ENCODE peak calls at places on chromosomes 2 and 18, in seven cellular contexts. Z, N, A, U, D, E and F are unnamed samples.

GRCh38 chr2:190404487-190404886 is 3.7 kb upstream of the MFSD6 start:
- DNase-seq in U (no peak), E (peak; percentile 82), Z (no peak), D (peak; percentile 42), N (no peak), A (no peak), F (no peak)

GRCh38 chr18:44876024-44876423 is 195.3 kb downstream of the SETBP1 start:
- DNase-seq in D (no peak), U (no peak), A (no peak), E (no peak), N (no peak), Z (no peak), F (no peak)

GRCh38 chr2:220280741-220281140 is 653.3 kb downstream of the SLC4A3 start:
- DNase-seq in A (no peak), U (no peak), Z (no peak), D (no peak), E (no peak), N (no peak), F (no peak)

GRCh38 chr2:9001229-9001628 is 2.3 kb downstream of the MBOAT2 start:
- DNase-seq in U (no peak), A (no peak), Z (peak; percentile 20), D (peak; percentile 37), E (peak; percentile 41), N (no peak), F (no peak)

GRCh38 chr2:117057021-117057420 is 757.5 kb upstream of the DDX18 start:
- DNase-seq in Z (no peak), U (no peak), A (no peak), D (no peak), E (no peak), N (no peak), F (no peak)

GRCh38 chr18:22865354-22866116 is 67.6 kb upstream of the RBBP8 start:
- DNase-seq in A (no peak), Z (no peak), N (no peak), U (no peak), E (no peak), D (no peak), F (no peak)

GRCh38 chr2:54371461-54372065 is 84.6 kb upstream of the SPTBN1 start:
- DNase-seq in A (no peak), E (no peak), N (no peak), D (no peak), Z (no peak), U (no peak), F (no peak)

GRCh38 chr2:222024934-222025890 is 273.6 kb downstream of the PAX3 start:
- DNase-seq in E (peak; percentile 30), N (no peak), D (peak; percentile 53), U (no peak), A (no peak), Z (peak; percentile 8), F (no peak)

GRCh38 chr18:55224086-55224625 is 264.9 kb upstream of the CCDC68 start:
- DNase-seq in N (no peak), A (no peak), Z (no peak), E (no peak), D (peak; percentile 28), U (no peak), F (no peak)

GRCh38 chr2:170940066-170940465 is 11.0 kb downstream of the GORASP2 start:
- DNase-seq in U (no peak), N (no peak), D (no peak), A (no peak), E (no peak), Z (no peak), F (no peak)

GRCh38 chr2:62467475-62468321 is 38.3 kb downstream of the TMEM17 start:
- DNase-seq in E (no peak), D (peak; percentile 82), N (no peak), U (no peak), Z (peak; percentile 25), A (no peak), F (no peak)

GRCh38 chr2:145753209-145753608 is 1233.3 kb upstream of the ZEB2 start:
- DNase-seq in Z (no peak), E (no peak), D (no peak), U (peak; percentile 18), N (no peak), A (no peak), F (no peak)

GRCh38 chr2:197209742-197210408 is 100.7 kb downstream of the ANKRD44 start:
- DNase-seq in N (no peak), Z (no peak), A (peak; percentile 49), E (peak; percentile 20), U (no peak), D (no peak), F (no peak)

GRCh38 chr2:88136817-88137216 is 9.0 kb upstream of the FABP1 start:
- DNase-seq in E (no peak), U (no peak), N (no peak), Z (no peak), A (no peak), D (no peak), F (no peak)

GRCh38 chr2:166092889-166093288 is 34.9 kb downstream of the SCN1A start:
- DNase-seq in E (no peak), Z (no peak), A (no peak), U (no peak), D (peak; percentile 65), N (no peak), F (no peak)

GRCh38 chr18:22977847-22978701 is 44.9 kb downstream of the RBBP8 start:
- DNase-seq in Z (peak; percentile 29), A (no peak), D (peak; percentile 84), U (no peak), E (no peak), N (no peak), F (no peak)

GRCh38 chr2:1584691-1585485 is 159.4 kb downstream of the PXDN start:
- DNase-seq in E (peak; percentile 5), A (no peak), U (no peak), N (no peak), Z (no peak), D (no peak), F (no peak)

GRCh38 chr2:143955416-143956075 is 564.4 kb downstream of the ZEB2 start:
- DNase-seq in U (no peak), Z (no peak), D (peak; percentile 79), N (no peak), A (no peak), E (no peak), F (no peak)

GRCh38 chr2:14292964-14293363 is 339.6 kb upstream of the LRATD1 start:
- DNase-seq in Z (no peak), E (no peak), A (no peak), N (no peak), D (no peak), U (no peak), F (no peak)

DNA sequence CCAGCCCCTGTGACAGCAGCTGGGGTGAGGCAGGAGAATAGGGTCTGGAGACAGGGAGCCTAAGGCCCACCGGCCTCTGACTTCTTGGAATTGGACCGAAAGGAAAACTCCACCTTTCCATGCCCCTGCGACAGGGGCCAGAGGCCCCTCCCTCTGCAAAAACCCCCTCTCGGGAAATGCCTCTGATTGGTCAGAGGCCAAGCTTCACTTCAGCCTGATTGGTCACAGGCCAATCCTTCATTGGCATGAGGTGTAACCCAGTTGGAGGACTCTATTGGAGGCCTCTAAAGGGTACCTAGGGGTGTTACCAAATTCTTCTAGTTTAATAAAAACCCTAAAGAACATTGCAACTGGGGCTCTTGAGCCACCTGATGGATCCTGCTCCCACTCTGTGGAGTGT is 5.7 kb upstream of the ACKR3 start:
- DNase-seq in A (no peak), D (no peak), N (no peak), E (no peak), Z (no peak), U (no peak), F (no peak)
- TF ChIP-seq CTCF in A (no peak), D (no peak), N (no peak), E (no peak), Z (no peak), U (no peak), F (no peak)

GRCh38 chr2:118823666-118824065 is 23.8 kb downstream of the EN1 start:
- DNase-seq in Z (no peak), U (no peak), D (no peak), A (no peak), E (no peak), N (no peak), F (no peak)

GRCh38 chr2:118817469-118817868 is 30.0 kb downstream of the EN1 start:
- DNase-seq in N (no peak), E (no peak), Z (no peak), U (no peak), A (no peak), D (no peak), F (no peak)

GRCh38 chr2:118826093-118826492 is 21.4 kb downstream of the EN1 start:
- DNase-seq in E (no peak), D (no peak), A (no peak), U (no peak), N (no peak), Z (no peak), F (no peak)

GRCh38 chr2:118822572-118822971 is 24.9 kb downstream of the EN1 start:
- DNase-seq in Z (no peak), E (no peak), U (no peak), A (no peak), N (no peak), D (no peak), F (no peak)

DNA sequence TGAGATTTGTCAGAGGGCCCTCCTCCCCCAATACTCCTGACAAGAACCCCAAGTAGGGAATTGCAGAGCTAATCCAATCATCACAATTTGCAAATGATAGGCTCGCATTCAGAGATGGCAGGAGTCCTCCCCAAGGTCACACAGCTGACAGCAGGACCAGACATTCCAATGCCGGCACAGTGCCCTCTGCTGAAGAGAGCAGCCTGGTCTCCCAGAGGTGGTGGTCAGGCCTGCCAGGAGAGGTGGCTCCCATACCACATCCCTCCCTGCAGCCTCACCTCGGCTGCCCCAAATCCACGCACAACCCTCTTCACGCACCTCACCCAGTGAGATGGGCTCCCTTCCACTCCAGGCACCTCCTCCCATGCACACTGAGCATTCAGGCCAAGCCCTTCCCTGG is 25.4 kb downstream of the EN1 start:
- DNase-seq in U (no peak), E (no peak), A (no peak), D (no peak), Z (no peak), N (no peak), F (no peak)
- TF ChIP-seq CTCF in U (no peak), E (no peak), A (no peak), D (no peak), Z (no peak), N (no peak), F (no peak)

GRCh38 chr2:15939854-15940660 is at the start of gene MYCN:
- DNase-seq in N (peak; percentile 90), D (peak; percentile 14), U (peak; percentile 88), Z (peak; percentile 44), E (peak; percentile 12), A (no peak), F (no peak)
- TF ChIP-seq CTCF in N (no peak), D (no peak), U (peak; percentile 24), Z (peak; percentile 88), E (peak; percentile 72), A (no peak), F (no peak)

DNA sequence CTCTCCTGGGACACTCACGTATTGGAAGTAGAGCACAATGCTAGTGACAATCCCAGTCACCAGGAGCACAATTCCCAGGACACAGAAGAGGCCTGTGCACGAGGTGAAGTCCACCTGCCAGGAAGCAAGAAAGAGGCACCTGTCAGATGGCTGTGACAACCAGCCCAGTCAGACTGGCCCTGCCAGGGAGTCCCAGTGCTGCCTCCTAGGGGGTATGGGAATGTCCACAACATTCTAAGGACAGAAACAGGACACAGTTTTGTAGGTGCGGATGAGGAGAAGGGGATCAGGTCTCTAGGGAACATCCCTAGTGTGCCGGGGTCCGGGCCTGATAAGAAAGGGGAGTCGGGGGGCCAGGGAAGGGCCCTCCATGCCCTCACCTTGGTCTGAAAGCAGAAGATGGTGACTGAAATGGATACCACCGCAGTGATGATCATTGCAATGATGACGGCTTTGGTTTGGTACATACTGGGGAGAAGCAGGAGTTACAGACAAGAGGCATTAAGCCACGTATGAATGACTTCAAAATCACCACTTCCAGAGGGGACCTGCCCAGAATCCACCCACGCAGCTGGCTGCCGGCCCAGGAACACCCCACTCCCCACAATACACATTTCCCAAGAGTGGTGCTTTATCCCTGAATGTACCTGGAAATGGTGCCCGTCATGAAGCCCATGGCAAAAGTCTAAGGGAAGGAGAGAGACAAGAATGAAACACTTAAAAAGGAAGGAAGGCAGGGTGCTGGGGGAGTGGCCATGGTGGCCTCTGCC is 6.9 kb downstream of the PNKD start:
- DNase-seq in U (no peak), D (no peak), A (no peak), Z (no peak), N (no peak), E (no peak), F (no peak)
- TF ChIP-seq CTCF in U (no peak), D (no peak), A (no peak), Z (peak; percentile 12), N (no peak), E (peak; percentile 18), F (no peak)